ENCODE peak calls at places on chromosomes 1 and 21, in nine cellular contexts. A, K, F, I, Q, J, H, R and N are unnamed samples.

GRCh38 chr1:101190441-101190840 is 46.4 kb upstream of the S1PR1 start:
- DNase-seq in H (no peak), F (no peak), K (no peak), A (no peak), R (no peak), I (no peak), J (peak), Q (no peak), N (no peak)

GRCh38 chr1:220013497-220013896 is 32.8 kb downstream of the EPRS1 start:
- DNase-seq in K (no peak), A (no peak), I (no peak), H (no peak), F (no peak), J (peak), Q (no peak), R (no peak), N (no peak)

GRCh38 chr1:72442251-72442650 is 159.9 kb upstream of the NEGR1 start:
- DNase-seq in A (no peak), Q (no peak), J (peak), K (no peak), H (no peak), F (no peak), I (no peak), R (no peak), N (no peak)

GRCh38 chr1:66527688-66528087 is 6.3 kb upstream of the SGIP1 start:
- DNase-seq in R (no peak), I (no peak), Q (no peak), J (peak), F (no peak), A (no peak), K (no peak), H (no peak), N (no peak)

GRCh38 chr1:156194300-156194652 is 372 bp downstream of the SLC25A44 start:
- DNase-seq in F (no peak), K (no peak), J (peak), I (no peak), A (no peak), H (no peak), Q (no peak), R (no peak), N (no peak)

GRCh38 chr21:27339902-27340301 is 373.0 kb upstream of the ADAMTS5 start:
- DNase-seq in K (no peak), I (no peak), J (no peak), H (no peak), A (no peak), F (no peak), R (no peak), Q (no peak), N (no peak)

GRCh38 chr1:233662503-233663105 is 48.7 kb downstream of the KCNK1 start:
- DNase-seq in F (no peak), J (peak), R (no peak), H (no peak), K (no peak), A (no peak), I (no peak), Q (no peak), N (no peak)

GRCh38 chr1:199272690-199273089 is 633.9 kb downstream of the PTPRC start:
- DNase-seq in I (peak), Q (no peak), J (peak), R (no peak), F (no peak), K (peak), A (peak), H (peak), N (no peak)

GRCh38 chr1:160748182-160748876 is 9.3 kb downstream of the SLAMF7 start:
- DNase-seq in J (no peak), Q (no peak), A (peak), F (no peak), K (no peak), R (no peak), I (peak), H (no peak), N (no peak)

GRCh38 chr1:212498243-212498642 is 65.5 kb downstream of the NENF start:
- DNase-seq in H (no peak), Q (no peak), J (peak), R (no peak), A (no peak), I (peak), F (no peak), K (no peak), N (no peak)

GRCh38 chr1:91883470-91883869 is 2.5 kb downstream of the TGFBR3 start:
- DNase-seq in Q (no peak), I (peak), F (no peak), J (peak), A (no peak), H (no peak), R (no peak), K (no peak), N (no peak)

GRCh38 chr1:175094626-175095025 is 27.0 kb downstream of the TNN start:
- DNase-seq in Q (no peak), I (no peak), J (no peak), F (no peak), A (no peak), R (no peak), K (no peak), H (no peak), N (no peak)

GRCh38 chr1:215473943-215474342 is 93.2 kb upstream of the KCTD3 start:
- DNase-seq in I (no peak), F (no peak), K (no peak), A (no peak), R (no peak), H (no peak), Q (no peak), J (peak), N (no peak)

GRCh38 chr1:67804710-67805109 is 28.6 kb downstream of the GNG12 start:
- DNase-seq in K (no peak), R (no peak), F (no peak), Q (no peak), A (no peak), I (no peak), H (no peak), J (no peak), N (no peak)

GRCh38 chr1:8782001-8782620 is 35.3 kb downstream of the RERE start:
- DNase-seq in J (no peak), F (no peak), I (no peak), R (no peak), K (no peak), H (no peak), Q (no peak), A (no peak), N (no peak)

GRCh38 chr1:185232874-185233273 is 75.9 kb downstream of the SWT1 start:
- DNase-seq in A (no peak), I (no peak), Q (no peak), J (no peak), R (no peak), F (no peak), K (no peak), H (no peak), N (no peak)

GRCh38 chr1:32619701-32620485 is 30.5 kb downstream of the ZBTB8OS start:
- DNase-seq in I (no peak), Q (no peak), A (no peak), F (no peak), K (no peak), H (no peak), J (peak), R (no peak), N (no peak)

GRCh38 chr1:178189814-178190213 is 95.9 kb downstream of the RASAL2 start:
- DNase-seq in R (peak), Q (no peak), F (no peak), K (no peak), J (peak), H (no peak), A (no peak), I (no peak), N (no peak)

GRCh38 chr1:61839702-61840101 is 97.4 kb downstream of the PATJ start:
- DNase-seq in A (no peak), I (peak), R (no peak), K (no peak), H (no peak), J (peak), F (no peak), Q (no peak), N (no peak)

GRCh38 chr1:43300661-43301094 is at the start of gene TIE1:
- DNase-seq in Q (no peak), R (no peak), F (no peak), J (no peak), K (no peak), H (no peak), I (no peak), A (no peak), N (no peak)

GRCh38 chr1:176656257-176656995 is 193.5 kb downstream of the PAPPA2 start:
- DNase-seq in K (no peak), Q (no peak), A (no peak), H (no peak), I (no peak), R (no peak), F (no peak), J (peak), N (no peak)

GRCh38 chr1:186978596-186979556 is 150.1 kb downstream of the PLA2G4A start:
- DNase-seq in A (no peak), J (no peak), K (no peak), F (no peak), I (no peak), Q (no peak), H (no peak), R (no peak), N (no peak)

GRCh38 chr1:55927934-55928333 is 651.4 kb downstream of the PLPP3 start:
- DNase-seq in Q (no peak), F (no peak), J (peak), I (peak), A (no peak), R (no peak), K (no peak), H (no peak), N (no peak)

GRCh38 chr1:228900099-228900965 is 165.1 kb downstream of the RHOU start:
- DNase-seq in Q (no peak), A (no peak), F (peak), J (peak), K (no peak), R (peak), I (no peak), H (peak), N (no peak)

GRCh38 chr1:47710075-47711071 is 272.5 kb downstream of the FOXD2 start:
- DNase-seq in K (peak), F (peak), R (peak), H (peak), A (no peak), Q (peak), I (peak), J (peak), N (no peak)

GRCh38 chr1:201649776-201650607 is 111.1 kb downstream of the NAV1 start:
- DNase-seq in Q (peak), F (peak), K (peak), H (peak), I (no peak), J (peak), R (peak), A (no peak), N (no peak)

GRCh38 chr1:206472454-206472853 is 2.2 kb downstream of the IKBKE start:
- DNase-seq in J (peak), R (peak), A (no peak), H (no peak), F (no peak), Q (no peak), K (no peak), I (peak), N (no peak)

GRCh38 chr1:192550922-192551534 is 24.5 kb upstream of the RGS1 start:
- DNase-seq in H (no peak), Q (no peak), R (no peak), I (peak), K (no peak), A (no peak), J (peak), F (no peak), N (no peak)

GRCh38 chr1:246969621-246970020 is 37.9 kb upstream of the AHCTF1 start:
- DNase-seq in J (no peak), Q (no peak), F (no peak), A (no peak), I (no peak), H (no peak), R (no peak), K (no peak), N (no peak)

GRCh38 chr1:160844447-160845232 is 18.0 kb downstream of the CD244 start:
- DNase-seq in F (no peak), A (no peak), R (no peak), K (no peak), I (no peak), H (no peak), J (no peak), Q (no peak), N (no peak)

GRCh38 chr1:151639466-151639865 is 27.6 kb downstream of the SNX27 start:
- DNase-seq in Q (no peak), I (no peak), A (no peak), F (no peak), H (no peak), K (no peak), J (peak), R (no peak), N (no peak)

GRCh38 chr1:43822040-43822439 is 111.6 kb upstream of the ARTN start:
- DNase-seq in H (no peak), R (no peak), F (no peak), A (peak), I (peak), Q (no peak), K (no peak), J (peak), N (no peak)

GRCh38 chr1:15820478-15820877 is 13.0 kb upstream of the UQCRHL start:
- DNase-seq in F (no peak), J (peak), K (no peak), Q (no peak), R (no peak), I (peak), H (no peak), A (no peak), N (no peak)

GRCh38 chr1:19606817-19607706 is 37.0 kb upstream of the NBL1 start:
- DNase-seq in J (no peak), Q (no peak), K (no peak), F (no peak), A (no peak), R (no peak), I (no peak), H (no peak), N (no peak)

GRCh38 chr1:206117151-206117948 is at the start of gene AVPR1B:
- DNase-seq in K (peak), R (peak), F (peak), A (no peak), H (peak), J (peak), Q (peak), I (no peak), N (no peak)

GRCh38 chr1:246815693-246816270 is 91.6 kb downstream of the SCCPDH start:
- DNase-seq in K (no peak), H (no peak), Q (no peak), A (no peak), R (no peak), J (peak), I (no peak), F (no peak), N (no peak)

DNA sequence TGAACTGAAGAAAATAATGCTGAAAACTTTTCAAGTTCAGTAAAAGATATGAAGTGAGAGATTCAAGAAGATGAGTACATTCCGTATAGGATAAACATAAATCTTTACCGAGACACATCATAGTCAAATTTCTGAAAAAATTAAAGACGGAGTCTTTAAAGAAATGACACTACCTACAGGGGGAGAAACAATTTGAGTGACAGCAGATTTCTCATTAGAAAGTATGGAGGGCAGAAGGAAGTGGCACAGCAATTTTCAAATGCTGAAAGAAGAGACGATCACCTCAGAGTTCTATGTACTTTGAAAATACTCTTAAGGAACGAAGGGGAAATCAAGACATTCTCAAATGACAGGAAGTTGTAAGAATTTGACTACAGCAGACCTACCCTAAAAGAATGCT is 271.2 kb downstream of the ZP4 start:
- DNase-seq in I (no peak), R (no peak), Q (no peak), K (no peak), J (no peak), H (no peak), F (no peak), A (no peak), N (no peak)
- TF ChIP-seq CTCF in I (no peak), R (no peak), Q (no peak), K (no peak), J (no peak), H (no peak), F (no peak), A (no peak), N (no peak)

GRCh38 chr1:82086739-82087138 is 286.0 kb downstream of the ADGRL2 start:
- DNase-seq in Q (no peak), K (no peak), J (no peak), H (no peak), R (no peak), I (no peak), F (no peak), A (no peak), N (no peak)

GRCh38 chr1:82091274-82091673 is 290.5 kb downstream of the ADGRL2 start:
- DNase-seq in H (no peak), K (no peak), I (no peak), A (no peak), J (no peak), R (no peak), Q (no peak), F (no peak), N (no peak)

GRCh38 chr1:82094136-82094535 is 293.4 kb downstream of the ADGRL2 start:
- DNase-seq in Q (no peak), I (no peak), F (no peak), R (no peak), K (no peak), A (no peak), H (no peak), J (no peak), N (no peak)

GRCh38 chr1:82090104-82090503 is 289.4 kb downstream of the ADGRL2 start:
- DNase-seq in R (no peak), Q (no peak), J (peak), K (no peak), I (no peak), A (no peak), H (no peak), F (no peak), N (no peak)

GRCh38 chr1:82091729-82092128 is 291.0 kb downstream of the ADGRL2 start:
- DNase-seq in F (no peak), K (no peak), Q (no peak), H (no peak), I (no peak), A (no peak), J (peak), R (no peak), N (no peak)
- TF ChIP-seq CTCF in F (no peak), K (no peak), Q (no peak), H (no peak), I (no peak), A (no peak), J (no peak), R (no peak), N (no peak)

DNA sequence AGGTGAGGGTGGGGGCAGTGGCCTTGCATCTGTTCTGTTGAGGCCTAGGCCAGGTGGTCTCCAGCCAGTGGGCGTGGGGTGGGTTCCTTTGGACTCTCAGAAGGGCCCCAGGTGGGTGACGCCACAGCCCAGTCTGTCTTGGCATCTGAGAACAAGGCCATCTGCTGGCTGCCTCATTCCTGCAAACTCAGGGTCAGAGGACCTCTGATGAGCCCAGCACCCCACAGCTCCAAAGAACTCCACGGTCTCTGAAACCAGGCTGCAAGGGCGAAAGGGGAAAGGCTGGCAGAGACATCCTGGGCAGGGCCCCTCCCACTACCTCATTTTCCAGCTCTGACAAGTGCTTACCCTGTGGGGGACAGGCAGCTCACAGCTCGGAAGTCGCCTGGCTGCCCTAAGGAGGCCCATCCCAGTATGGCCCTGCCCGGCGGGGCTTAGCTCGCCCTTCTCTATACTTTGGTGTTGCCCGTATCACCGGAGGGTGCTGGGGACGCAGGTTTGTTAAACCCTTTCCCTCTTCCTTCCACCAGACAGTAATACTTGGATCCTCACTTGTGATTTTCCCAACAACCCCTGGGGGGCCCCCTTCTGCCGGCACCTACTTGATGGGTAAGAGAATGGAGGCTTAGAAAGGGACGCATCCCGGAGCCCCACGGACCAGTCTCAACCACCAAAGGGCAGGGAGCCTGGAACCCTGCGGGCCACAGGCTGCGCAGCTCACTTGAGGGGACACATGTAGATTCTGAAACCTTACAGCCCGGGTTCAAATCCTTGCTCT is 10.9 kb upstream of the EDN2 start:
- DNase-seq in F (no peak), Q (no peak), R (peak), K (no peak), J (no peak), H (peak), I (no peak), A (no peak), N (no peak)
- TF ChIP-seq CTCF in F (no peak), Q (peak), R (no peak), K (peak), J (peak), H (no peak), I (peak), A (no peak), N (no peak)

GRCh38 chr1:24178404-24178803 is 8.7 kb downstream of the IFNLR1 start:
- DNase-seq in Q (no peak), R (no peak), H (no peak), A (no peak), F (no peak), J (no peak), I (no peak), K (no peak), N (no peak)

GRCh38 chr1:24179251-24179895 is 7.7 kb downstream of the IFNLR1 start:
- DNase-seq in R (no peak), J (no peak), Q (no peak), A (no peak), I (no peak), F (no peak), H (no peak), K (peak), N (no peak)

GRCh38 chr1:24182041-24182440 is 5.0 kb downstream of the IFNLR1 start:
- DNase-seq in F (no peak), H (no peak), J (no peak), A (no peak), R (no peak), K (no peak), I (no peak), Q (no peak), N (no peak)

GRCh38 chr1:24181619-24182018 is 5.5 kb downstream of the IFNLR1 start:
- DNase-seq in J (no peak), Q (no peak), F (no peak), H (no peak), K (no peak), I (no peak), R (no peak), A (no peak), N (no peak)

DNA sequence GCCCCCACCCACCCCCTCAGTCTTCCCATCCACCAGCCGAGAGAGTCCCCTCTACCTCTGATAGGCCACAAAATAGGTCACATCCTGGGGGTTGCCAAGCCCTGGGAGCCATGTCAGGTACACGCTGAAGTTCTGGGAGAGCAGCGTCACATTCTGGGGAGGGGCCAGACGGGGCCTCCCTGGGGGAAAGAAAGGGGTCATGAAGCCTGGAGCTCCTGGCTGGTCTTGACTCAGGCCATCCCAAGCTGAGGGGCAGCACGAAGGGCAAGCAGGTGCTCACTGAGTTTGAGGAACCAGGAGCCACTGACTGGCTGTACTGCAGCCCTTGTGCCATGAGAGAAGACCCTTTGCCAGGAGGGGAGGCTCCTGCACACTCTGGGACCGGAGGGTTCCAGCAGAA is 6.4 kb downstream of the IFNLR1 start:
- DNase-seq in I (no peak), A (no peak), F (no peak), J (no peak), Q (no peak), R (no peak), K (no peak), H (no peak), N (no peak)
- TF ChIP-seq CTCF in I (no peak), A (no peak), F (no peak), J (no peak), Q (no peak), R (no peak), K (no peak), H (no peak), N (no peak)